ENCODE peak calls at places on chromosomes 2 and 18, in nine cellular contexts. G, V, M, S, K, P, L, Y and B are unnamed samples.

GRCh38 chr2:218631837-218632236 is 24.1 kb downstream of the PLCD4 start:
- DNase-seq in G (no peak), V (no peak), M (no peak), S (no peak), K (peak; percentile 48), P (no peak), L (peak; percentile 18), Y (peak; percentile 10), B (no peak)

GRCh38 chr2:101521497-101521896 is 46.6 kb upstream of the RFX8 start:
- DNase-seq in G (no peak), V (no peak), M (no peak), S (no peak), K (no peak), P (no peak), L (no peak), Y (no peak), B (no peak)

GRCh38 chr2:235206980-235207579 is 255.3 kb downstream of the SH3BP4 start:
- DNase-seq in G (no peak), V (no peak), M (no peak), S (peak; percentile 42), K (no peak), P (no peak), L (no peak), Y (no peak), B (no peak)

GRCh38 chr18:32753656-32754221 is 19.1 kb downstream of the KLHL14 start:
- DNase-seq in G (no peak), V (no peak), M (no peak), S (no peak), K (no peak), P (no peak), L (no peak), Y (no peak), B (peak; percentile 83)

GRCh38 chr18:49560277-49561126 is 1.4 kb upstream of the LIPG start:
- DNase-seq in G (peak; percentile 66), V (peak; percentile 56), M (peak; percentile 43), S (no peak), K (peak; percentile 32), P (peak; percentile 47), L (no peak), Y (no peak), B (no peak)

GRCh38 chr18:2002604-2003003 is 568.7 kb downstream of the METTL4 start:
- DNase-seq in G (no peak), V (no peak), M (no peak), S (no peak), K (no peak), P (no peak), L (no peak), Y (no peak), B (no peak)

GRCh38 chr2:120677696-120678095 is 58.0 kb upstream of the GLI2 start:
- DNase-seq in G (no peak), V (no peak), M (no peak), S (no peak), K (peak; percentile 64), P (no peak), L (no peak), Y (no peak), B (no peak)

GRCh38 chr18:69947361-69948106 is at the start of gene CD226:
- DNase-seq in G (no peak), V (peak; percentile 20), M (no peak), S (no peak), K (no peak), P (peak; percentile 55), L (no peak), Y (no peak), B (no peak)

GRCh38 chr2:88694015-88694414 is 2.5 kb downstream of the RPIA start:
- DNase-seq in G (peak; percentile 78), V (no peak), M (no peak), S (no peak), K (no peak), P (no peak), L (peak; percentile 10), Y (no peak), B (no peak)

GRCh38 chr2:88654714-88655113 is 27.4 kb upstream of the EIF2AK3 start:
- DNase-seq in G (no peak), V (no peak), M (no peak), S (no peak), K (peak; percentile 82), P (no peak), L (no peak), Y (no peak), B (no peak)

GRCh38 chr18:77654302-77654701 is 404.7 kb downstream of the GALR1 start:
- DNase-seq in G (no peak), V (no peak), M (no peak), S (no peak), K (no peak), P (no peak), L (no peak), Y (no peak), B (no peak)

GRCh38 chr2:148874868-148875341 is at the start of gene KIF5C:
- DNase-seq in G (peak; percentile 79), V (peak; percentile 84), M (peak; percentile 91), S (peak; percentile 95), K (peak; percentile 79), P (peak; percentile 93), L (peak; percentile 76), Y (peak; percentile 66), B (peak; percentile 90)

GRCh38 chr18:3207565-3207964 is 12.2 kb downstream of the MYOM1 start:
- DNase-seq in G (no peak), V (no peak), M (no peak), S (no peak), K (no peak), P (peak; percentile 75), L (no peak), Y (peak; percentile 33), B (no peak)

GRCh38 chr2:120955427-120955826 is 219.8 kb downstream of the GLI2 start:
- DNase-seq in G (no peak), V (no peak), M (peak; percentile 41), S (no peak), K (peak; percentile 63), P (no peak), L (no peak), Y (no peak), B (no peak)

GRCh38 chr2:11907178-11907577 is 160.7 kb downstream of the LPIN1 start:
- DNase-seq in G (no peak), V (no peak), M (no peak), S (peak; percentile 25), K (no peak), P (no peak), L (no peak), Y (no peak), B (no peak)

GRCh38 chr18:50706199-50706598 is 113.6 kb downstream of the MRO start:
- DNase-seq in G (no peak), V (no peak), M (no peak), S (no peak), K (no peak), P (no peak), L (no peak), Y (no peak), B (peak; percentile 47)

GRCh38 chr2:172283476-172283875 is 143.9 kb upstream of the ITGA6 start:
- DNase-seq in G (no peak), V (no peak), M (no peak), S (no peak), K (peak; percentile 73), P (no peak), L (no peak), Y (peak; percentile 20), B (no peak)

GRCh38 chr2:131031875-131032274 is 61.4 kb downstream of the FAM168B start:
- DNase-seq in G (no peak), V (no peak), M (no peak), S (no peak), K (no peak), P (no peak), L (no peak), Y (no peak), B (no peak)

GRCh38 chr2:96815326-96816126 is 542 bp upstream of the CNNM3 start:
- DNase-seq in G (peak; percentile 75), V (peak; percentile 26), M (peak; percentile 29), S (peak; percentile 34), K (peak; percentile 67), P (peak; percentile 56), L (no peak), Y (peak; percentile 24), B (peak; percentile 38)

GRCh38 chr2:110659248-110659647 is 18.6 kb downstream of the BUB1 start:
- DNase-seq in G (no peak), V (no peak), M (no peak), S (no peak), K (peak; percentile 73), P (no peak), L (no peak), Y (no peak), B (no peak)

DNA sequence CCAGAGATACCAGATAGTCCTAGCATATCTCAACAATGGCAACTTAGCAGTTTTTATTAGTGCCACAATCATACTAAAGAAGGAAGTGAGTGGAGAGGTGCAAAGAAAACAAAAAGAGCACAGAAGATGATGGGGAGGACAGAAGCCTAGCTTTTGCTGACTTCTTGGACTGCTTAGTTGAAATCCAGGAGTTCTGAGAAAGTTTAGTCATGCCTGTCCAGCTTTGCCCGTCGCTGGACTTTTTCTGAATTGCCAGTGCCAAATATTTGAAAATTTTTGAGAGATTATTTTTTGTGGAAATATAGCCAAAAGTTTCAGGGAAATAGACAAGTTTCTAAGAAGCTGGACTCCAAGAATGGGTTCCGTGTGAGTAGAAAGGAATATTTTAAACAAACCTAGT is 558.7 kb upstream of the TNP1 start:
- DNase-seq in G (no peak), V (no peak), M (no peak), S (no peak), K (no peak), P (no peak), L (no peak), Y (no peak), B (no peak)
- H3K27ac ChIP-seq in G (no peak overlapping the region), V (peak overlapping the region; percentile 20), M (no peak overlapping the region), S (no peak overlapping the region), K (no peak overlapping the region), P (no peak overlapping the region), L (no peak overlapping the region), Y (no peak overlapping the region), B (no peak overlapping the region)

GRCh38 chr2:126972272-126972626 is 73.6 kb downstream of the TEX51 start:
- DNase-seq in G (no peak), V (no peak), M (no peak), S (no peak), K (no peak), P (no peak), L (no peak), Y (no peak), B (no peak)
- TF ChIP-seq CTCF in G (peak; percentile 3), V (peak; percentile 13), M (no peak), S (peak; percentile 18), K (no peak), P (no peak), L (no peak), Y (peak; percentile 24), B (no peak)

DNA sequence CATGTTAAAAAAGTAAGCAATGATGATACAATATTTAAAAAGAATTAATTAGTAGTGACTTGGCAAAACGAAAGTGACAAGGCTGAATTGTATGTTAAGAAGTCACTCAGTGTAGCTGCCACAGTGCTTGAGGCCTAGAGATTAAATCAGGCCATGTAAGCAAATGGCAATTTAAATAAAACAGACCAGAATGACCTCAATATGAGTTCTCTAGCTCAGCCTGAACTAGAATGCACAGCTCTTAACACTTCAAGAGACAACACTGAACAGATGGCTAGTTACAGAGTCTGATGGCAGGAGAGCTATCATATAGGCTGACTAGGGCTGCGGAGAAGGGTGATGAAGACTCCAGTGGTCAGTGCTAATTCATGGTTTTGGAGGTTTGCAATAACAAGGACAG is 117.9 kb upstream of the ZBTB14 start:
- DNase-seq in G (no peak), V (no peak), M (no peak), S (no peak), K (no peak), P (no peak), L (no peak), Y (no peak), B (peak; percentile 9)
- H3K27ac ChIP-seq in G (no peak overlapping the region), V (no peak overlapping the region), M (no peak overlapping the region), S (no peak overlapping the region), K (no peak overlapping the region), P (no peak overlapping the region), L (no peak overlapping the region), Y (no peak overlapping the region), B (peak overlapping the region; percentile 50)

GRCh38 chr2:241940329-241940728 is 70.8 kb downstream of the RTP5 start:
- DNase-seq in G (no peak), V (no peak), M (no peak), S (peak; percentile 19), K (no peak), P (no peak), L (no peak), Y (no peak), B (no peak)
- TF ChIP-seq CTCF in G (peak; percentile 26), V (no peak), M (no peak), S (peak; percentile 81), K (peak; percentile 37), P (no peak), L (no peak), Y (peak; percentile 76), B (peak; percentile 64)